ENCODE peak calls at places on chromosomes 12 and 14, in eight cellular contexts. E is NCI-H1048; S is foreskin fibroblast; H is DMS153; Z is GM23248; Q is effector memory CD8-positive, alpha-beta T cell; I is stimulated activated CD4-positive, alpha-beta T cell treated with anti-CD3 and anti-CD28 coated beads, Interleukin-1b, Interleukin-23, amount 100 ng/mL, for 24 hours; B is T1000. O is an unnamed sample.

GRCh38 chr12:108333898-108334699 is 5.0 kb downstream of the CMKLR1 start:
- DNase-seq in H (no peak), Z (peak; percentile 87), I (no peak), E (no peak), S (peak; percentile 1), B (no peak), Q (no peak), O (no peak)

GRCh38 chr12:52584156-52584682 is 10.6 kb upstream of the KRT74 start:
- DNase-seq in B (no peak), I (no peak), Z (no peak), E (no peak), H (no peak), S (no peak), Q (no peak), O (no peak)

GRCh38 chr14:92121207-92121669 is 268 bp downstream of the NDUFB1 start:
- DNase-seq in B (no peak), E (no peak), I (no peak), Q (no peak), Z (peak; percentile 71), H (no peak), S (peak; percentile 21), O (no peak)

GRCh38 chr14:44010595-44010994 is 496.5 kb downstream of the FSCB start:
- DNase-seq in Q (no peak), Z (no peak), I (no peak), H (no peak), B (no peak), S (no peak), E (no peak), O (no peak)

GRCh38 chr12:31658743-31659086 is 773 bp upstream of the ETFBKMT start:
- DNase-seq in Q (no peak), H (no peak), E (no peak), B (no peak), S (no peak), I (no peak), Z (no peak), O (no peak)

GRCh38 chr12:106682594-106683234 is 91.8 kb upstream of the RIC8B start:
- DNase-seq in H (no peak), Q (no peak), I (no peak), S (peak; percentile 0), Z (peak; percentile 33), E (no peak), B (no peak), O (no peak)

GRCh38 chr14:105374389-105374788 is 23.9 kb upstream of the TEX22 start:
- DNase-seq in Q (no peak), I (no peak), B (no peak), S (no peak), H (no peak), E (no peak), Z (no peak), O (no peak)

GRCh38 chr12:51128905-51129304 is 44.0 kb downstream of the TFCP2 start:
- DNase-seq in B (no peak), Z (no peak), H (no peak), S (no peak), E (no peak), I (no peak), Q (no peak), O (no peak)

GRCh38 chr12:117236456-117237001 is 46.3 kb upstream of the FBXO21 start:
- DNase-seq in I (peak; percentile 74), S (peak; percentile 13), H (peak; percentile 27), B (no peak), Z (peak; percentile 68), Q (peak; percentile 61), E (peak; percentile 49), O (peak; percentile 53)

GRCh38 chr14:36664322-36665193 is 2.9 kb downstream of the PAX9 start:
- DNase-seq in S (no peak), B (no peak), Q (no peak), Z (no peak), H (no peak), I (no peak), E (no peak), O (no peak)

GRCh38 chr14:23864856-23865255 is 88.7 kb upstream of the DHRS4 start:
- DNase-seq in I (no peak), Q (no peak), E (no peak), S (no peak), H (no peak), Z (no peak), B (no peak), O (no peak)

GRCh38 chr14:64186231-64187129 is 107.7 kb downstream of the ESR2 start:
- DNase-seq in B (no peak), I (no peak), Z (no peak), S (no peak), H (no peak), Q (no peak), E (no peak), O (no peak)

GRCh38 chr12:12048266-12048665 is 22.5 kb upstream of the BCL2L14 start:
- DNase-seq in B (no peak), H (no peak), E (no peak), S (no peak), Q (no peak), I (no peak), Z (no peak), O (no peak)

GRCh38 chr14:32382704-32383103 is 53.6 kb downstream of the AKAP6 start:
- DNase-seq in Q (no peak), I (no peak), Z (peak; percentile 53), E (no peak), B (no peak), H (no peak), S (no peak), O (peak; percentile 30)

GRCh38 chr14:37583358-37584210 is 11.5 kb downstream of the FOXA1 start:
- DNase-seq in Q (no peak), I (no peak), Z (no peak), S (no peak), E (no peak), B (no peak), H (peak; percentile 71), O (peak; percentile 67)

GRCh38 chr14:65206448-65207096 is 104.3 kb upstream of the MAX start:
- DNase-seq in I (no peak), B (no peak), Q (no peak), H (no peak), E (no peak), S (peak; percentile 56), Z (peak; percentile 86), O (peak; percentile 40)

GRCh38 chr14:104110491-104111209 is 25.1 kb downstream of the ASPG start:
- DNase-seq in E (no peak), Q (no peak), B (no peak), Z (no peak), I (no peak), S (no peak), H (no peak), O (no peak)

GRCh38 chr12:67430708-67431335 is 161.7 kb downstream of the CAND1 start:
- DNase-seq in Z (peak; percentile 41), I (no peak), H (no peak), E (no peak), Q (no peak), B (no peak), S (no peak), O (no peak)

GRCh38 chr12:116320839-116321238 is 43.3 kb upstream of the MED13L start:
- DNase-seq in H (no peak), S (peak; percentile 21), Z (peak; percentile 69), I (no peak), Q (no peak), B (no peak), E (no peak), O (peak; percentile 27)

O was measured in PC-9.